ENCODE peak calls at places on chromosome 19, in five cellular contexts. One of them, this sample, is unnamed.
A peak's percentile ranks its signal among the peaks of the same experiment; 100 is the strongest.

GRCh38 chr19:531753-532571 is at the start of gene CDC34:
- DNase-seq in GM12892: peak; percentile 66
- DNase-seq in NCI-H748 treated with DMSO at 0.1 percent for 48 hours: no peak
- DNase-seq in memory B cell: peak; percentile 44
- DNase-seq in activated CD4-positive, CD25-positive, alpha-beta regulatory T cell treated with anti-CD3 and anti-CD28 coated beads, Interleukin-2, amount 50 U/mL, for 72 hours: no peak
- DNase-seq in this sample: no peak

GRCh38 chr19:6392219-6393073 is 518 bp downstream of the GTF2F1 start:
- DNase-seq in GM12892: no peak
- DNase-seq in NCI-H748 treated with DMSO at 0.1 percent for 48 hours: no peak
- DNase-seq in memory B cell: no peak
- DNase-seq in activated CD4-positive, CD25-positive, alpha-beta regulatory T cell treated with anti-CD3 and anti-CD28 coated beads, Interleukin-2, amount 50 U/mL, for 72 hours: no peak
- DNase-seq in this sample: no peak

GRCh38 chr19:18814063-18814462 is 17.7 kb upstream of the UPF1 start:
- DNase-seq in GM12892: no peak
- DNase-seq in NCI-H748 treated with DMSO at 0.1 percent for 48 hours: no peak
- DNase-seq in memory B cell: no peak
- DNase-seq in activated CD4-positive, CD25-positive, alpha-beta regulatory T cell treated with anti-CD3 and anti-CD28 coated beads, Interleukin-2, amount 50 U/mL, for 72 hours: no peak
- DNase-seq in this sample: no peak

GRCh38 chr19:48250290-48251025 is 5.3 kb downstream of the CARD8 start:
- DNase-seq in GM12892: no peak
- DNase-seq in NCI-H748 treated with DMSO at 0.1 percent for 48 hours: no peak
- DNase-seq in memory B cell: no peak
- DNase-seq in activated CD4-positive, CD25-positive, alpha-beta regulatory T cell treated with anti-CD3 and anti-CD28 coated beads, Interleukin-2, amount 50 U/mL, for 72 hours: no peak
- DNase-seq in this sample: no peak

GRCh38 chr19:28504727-28505126 is 708.2 kb downstream of the UQCRFS1 start:
- DNase-seq in GM12892: no peak
- DNase-seq in NCI-H748 treated with DMSO at 0.1 percent for 48 hours: no peak
- DNase-seq in memory B cell: no peak
- DNase-seq in activated CD4-positive, CD25-positive, alpha-beta regulatory T cell treated with anti-CD3 and anti-CD28 coated beads, Interleukin-2, amount 50 U/mL, for 72 hours: no peak
- DNase-seq in this sample: no peak

GRCh38 chr19:53808710-53809125 is 15.4 kb downstream of the NLRP12 start:
- DNase-seq in GM12892: no peak
- DNase-seq in NCI-H748 treated with DMSO at 0.1 percent for 48 hours: peak; percentile 21
- DNase-seq in memory B cell: no peak
- DNase-seq in activated CD4-positive, CD25-positive, alpha-beta regulatory T cell treated with anti-CD3 and anti-CD28 coated beads, Interleukin-2, amount 50 U/mL, for 72 hours: no peak
- DNase-seq in this sample: peak; percentile 16

GRCh38 chr19:39833464-39834286 is at the start of gene DYRK1B:
- DNase-seq in GM12892: peak; percentile 97
- DNase-seq in NCI-H748 treated with DMSO at 0.1 percent for 48 hours: peak; percentile 96
- DNase-seq in memory B cell: peak; percentile 93
- DNase-seq in activated CD4-positive, CD25-positive, alpha-beta regulatory T cell treated with anti-CD3 and anti-CD28 coated beads, Interleukin-2, amount 50 U/mL, for 72 hours: peak; percentile 94
- DNase-seq in this sample: peak; percentile 94

GRCh38 chr19:51111606-51112005 is 3.4 kb upstream of the CTU1 start:
- DNase-seq in GM12892: no peak
- DNase-seq in NCI-H748 treated with DMSO at 0.1 percent for 48 hours: no peak
- DNase-seq in memory B cell: no peak
- DNase-seq in activated CD4-positive, CD25-positive, alpha-beta regulatory T cell treated with anti-CD3 and anti-CD28 coated beads, Interleukin-2, amount 50 U/mL, for 72 hours: no peak
- DNase-seq in this sample: no peak

GRCh38 chr19:46537136-46538097 is 41.8 kb upstream of the PNMA8B start:
- DNase-seq in GM12892: no peak
- DNase-seq in NCI-H748 treated with DMSO at 0.1 percent for 48 hours: peak; percentile 14
- DNase-seq in memory B cell: peak; percentile 65
- DNase-seq in activated CD4-positive, CD25-positive, alpha-beta regulatory T cell treated with anti-CD3 and anti-CD28 coated beads, Interleukin-2, amount 50 U/mL, for 72 hours: peak; percentile 74
- DNase-seq in this sample: peak; percentile 27

GRCh38 chr19:3554254-3555083 is 2.9 kb downstream of the MFSD12 start:
- DNase-seq in GM12892: no peak
- DNase-seq in NCI-H748 treated with DMSO at 0.1 percent for 48 hours: no peak
- DNase-seq in memory B cell: no peak
- DNase-seq in activated CD4-positive, CD25-positive, alpha-beta regulatory T cell treated with anti-CD3 and anti-CD28 coated beads, Interleukin-2, amount 50 U/mL, for 72 hours: no peak
- DNase-seq in this sample: no peak

GRCh38 chr19:33377586-33378475 is 4.3 kb downstream of the CEBPG start:
- DNase-seq in GM12892: no peak
- DNase-seq in NCI-H748 treated with DMSO at 0.1 percent for 48 hours: no peak
- DNase-seq in memory B cell: no peak
- DNase-seq in activated CD4-positive, CD25-positive, alpha-beta regulatory T cell treated with anti-CD3 and anti-CD28 coated beads, Interleukin-2, amount 50 U/mL, for 72 hours: no peak
- DNase-seq in this sample: no peak

GRCh38 chr19:38644719-38645118 is 2.7 kb upstream of the ACTN4 start:
- DNase-seq in GM12892: no peak
- DNase-seq in NCI-H748 treated with DMSO at 0.1 percent for 48 hours: no peak
- DNase-seq in memory B cell: no peak
- DNase-seq in activated CD4-positive, CD25-positive, alpha-beta regulatory T cell treated with anti-CD3 and anti-CD28 coated beads, Interleukin-2, amount 50 U/mL, for 72 hours: no peak
- DNase-seq in this sample: no peak

GRCh38 chr19:38044267-38045111 is 137.5 kb downstream of the SIPA1L3 start:
- DNase-seq in GM12892: no peak
- DNase-seq in NCI-H748 treated with DMSO at 0.1 percent for 48 hours: no peak
- DNase-seq in memory B cell: no peak
- DNase-seq in activated CD4-positive, CD25-positive, alpha-beta regulatory T cell treated with anti-CD3 and anti-CD28 coated beads, Interleukin-2, amount 50 U/mL, for 72 hours: no peak
- DNase-seq in this sample: no peak

GRCh38 chr19:7783991-7784421 is 21.0 kb downstream of the CLEC4M start:
- DNase-seq in GM12892: no peak
- DNase-seq in NCI-H748 treated with DMSO at 0.1 percent for 48 hours: no peak
- DNase-seq in memory B cell: no peak
- DNase-seq in activated CD4-positive, CD25-positive, alpha-beta regulatory T cell treated with anti-CD3 and anti-CD28 coated beads, Interleukin-2, amount 50 U/mL, for 72 hours: no peak
- DNase-seq in this sample: peak; percentile 50

GRCh38 chr19:887072-887471 is 5.9 kb downstream of the MED16 start:
- DNase-seq in GM12892: no peak
- DNase-seq in NCI-H748 treated with DMSO at 0.1 percent for 48 hours: no peak
- DNase-seq in memory B cell: no peak
- DNase-seq in activated CD4-positive, CD25-positive, alpha-beta regulatory T cell treated with anti-CD3 and anti-CD28 coated beads, Interleukin-2, amount 50 U/mL, for 72 hours: no peak
- DNase-seq in this sample: no peak

GRCh38 chr19:46536391-46536790 is 40.7 kb upstream of the PNMA8B start:
- DNase-seq in GM12892: no peak
- DNase-seq in NCI-H748 treated with DMSO at 0.1 percent for 48 hours: no peak
- DNase-seq in memory B cell: no peak
- DNase-seq in activated CD4-positive, CD25-positive, alpha-beta regulatory T cell treated with anti-CD3 and anti-CD28 coated beads, Interleukin-2, amount 50 U/mL, for 72 hours: no peak
- DNase-seq in this sample: no peak

GRCh38 chr19:18225702-18226468 is at the start of gene PDE4C:
- DNase-seq in GM12892: no peak
- DNase-seq in NCI-H748 treated with DMSO at 0.1 percent for 48 hours: no peak
- DNase-seq in memory B cell: peak; percentile 40
- DNase-seq in activated CD4-positive, CD25-positive, alpha-beta regulatory T cell treated with anti-CD3 and anti-CD28 coated beads, Interleukin-2, amount 50 U/mL, for 72 hours: no peak
- DNase-seq in this sample: no peak

GRCh38 chr19:11848594-11849263 is at the start of gene ZNF439:
- DNase-seq in GM12892: peak; percentile 66
- DNase-seq in NCI-H748 treated with DMSO at 0.1 percent for 48 hours: peak; percentile 43
- DNase-seq in memory B cell: peak; percentile 84
- DNase-seq in activated CD4-positive, CD25-positive, alpha-beta regulatory T cell treated with anti-CD3 and anti-CD28 coated beads, Interleukin-2, amount 50 U/mL, for 72 hours: peak; percentile 89
- DNase-seq in this sample: peak; percentile 4

GRCh38 chr19:46031781-46032596 is 8.8 kb downstream of the IGFL4 start:
- DNase-seq in GM12892: no peak
- DNase-seq in NCI-H748 treated with DMSO at 0.1 percent for 48 hours: no peak
- DNase-seq in memory B cell: no peak
- DNase-seq in activated CD4-positive, CD25-positive, alpha-beta regulatory T cell treated with anti-CD3 and anti-CD28 coated beads, Interleukin-2, amount 50 U/mL, for 72 hours: no peak
- DNase-seq in this sample: no peak

GRCh38 chr19:17418710-17419109 is 1.1 kb upstream of the MVB12A start:
- DNase-seq in GM12892: no peak
- DNase-seq in NCI-H748 treated with DMSO at 0.1 percent for 48 hours: no peak
- DNase-seq in memory B cell: no peak
- DNase-seq in activated CD4-positive, CD25-positive, alpha-beta regulatory T cell treated with anti-CD3 and anti-CD28 coated beads, Interleukin-2, amount 50 U/mL, for 72 hours: no peak
- DNase-seq in this sample: no peak

GRCh38 chr19:40356681-40357595 is 8.4 kb downstream of the PLD3 start:
- DNase-seq in GM12892: no peak
- DNase-seq in NCI-H748 treated with DMSO at 0.1 percent for 48 hours: no peak
- DNase-seq in memory B cell: no peak
- DNase-seq in activated CD4-positive, CD25-positive, alpha-beta regulatory T cell treated with anti-CD3 and anti-CD28 coated beads, Interleukin-2, amount 50 U/mL, for 72 hours: no peak
- DNase-seq in this sample: no peak

GRCh38 chr19:39500543-39500942 is 1.8 kb downstream of the DLL3 start:
- DNase-seq in GM12892: no peak
- DNase-seq in NCI-H748 treated with DMSO at 0.1 percent for 48 hours: no peak
- DNase-seq in memory B cell: no peak
- DNase-seq in activated CD4-positive, CD25-positive, alpha-beta regulatory T cell treated with anti-CD3 and anti-CD28 coated beads, Interleukin-2, amount 50 U/mL, for 72 hours: no peak
- DNase-seq in this sample: no peak

GRCh38 chr19:55344444-55344843 is 4.8 kb downstream of the KMT5C start:
- DNase-seq in GM12892: no peak
- DNase-seq in NCI-H748 treated with DMSO at 0.1 percent for 48 hours: no peak
- DNase-seq in memory B cell: no peak
- DNase-seq in activated CD4-positive, CD25-positive, alpha-beta regulatory T cell treated with anti-CD3 and anti-CD28 coated beads, Interleukin-2, amount 50 U/mL, for 72 hours: no peak
- DNase-seq in this sample: no peak

GRCh38 chr19:2702170-2703076 is at the start of gene GNG7:
- DNase-seq in GM12892: peak; percentile 100
- DNase-seq in NCI-H748 treated with DMSO at 0.1 percent for 48 hours: peak; percentile 40
- DNase-seq in memory B cell: peak; percentile 97
- DNase-seq in activated CD4-positive, CD25-positive, alpha-beta regulatory T cell treated with anti-CD3 and anti-CD28 coated beads, Interleukin-2, amount 50 U/mL, for 72 hours: peak; percentile 91
- DNase-seq in this sample: peak; percentile 99

GRCh38 chr19:16078759-16079707 is 2.7 kb downstream of the TPM4 start:
- DNase-seq in GM12892: peak; percentile 52
- DNase-seq in NCI-H748 treated with DMSO at 0.1 percent for 48 hours: no peak
- DNase-seq in memory B cell: no peak
- DNase-seq in activated CD4-positive, CD25-positive, alpha-beta regulatory T cell treated with anti-CD3 and anti-CD28 coated beads, Interleukin-2, amount 50 U/mL, for 72 hours: no peak
- DNase-seq in this sample: peak; percentile 81